ENCODE peak calls at places on chromosomes 4 and X, in six cellular contexts. One of them, this sample, is unnamed.

GRCh38 chrX:15143050-15143824 is 126.6 kb downstream of the ASB9 start:
- DNase-seq in uterus: peak; percentile 22
- DNase-seq in left ventricle myocardium inferior: peak; percentile 13
- DNase-seq in GM20000: peak; percentile 7
- DNase-seq in foreskin fibroblast: peak; percentile 57
- DNase-seq in CD8-positive, alpha-beta T cell: peak; percentile 35
- DNase-seq in this sample: peak; percentile 35

GRCh38 chr4:42306221-42307109 is 90.8 kb upstream of the SHISA3 start:
- DNase-seq in uterus: no peak
- DNase-seq in left ventricle myocardium inferior: peak; percentile 20
- DNase-seq in GM20000: no peak
- DNase-seq in foreskin fibroblast: no peak
- DNase-seq in CD8-positive, alpha-beta T cell: no peak
- DNase-seq in this sample: no peak

GRCh38 chr4:67929447-67929846 is 33.8 kb downstream of the TMPRSS11A start:
- DNase-seq in uterus: no peak
- DNase-seq in left ventricle myocardium inferior: no peak
- DNase-seq in GM20000: no peak
- DNase-seq in foreskin fibroblast: peak; percentile 15
- DNase-seq in CD8-positive, alpha-beta T cell: no peak
- DNase-seq in this sample: no peak

GRCh38 chr4:20916106-20916505 is 215.8 kb downstream of the PACRGL start:
- DNase-seq in uterus: no peak
- DNase-seq in left ventricle myocardium inferior: no peak
- DNase-seq in GM20000: no peak
- DNase-seq in foreskin fibroblast: no peak
- DNase-seq in CD8-positive, alpha-beta T cell: no peak
- DNase-seq in this sample: no peak

GRCh38 chr4:149638073-149638472 is 177.6 kb downstream of the IQCM start:
- DNase-seq in uterus: no peak
- DNase-seq in left ventricle myocardium inferior: no peak
- DNase-seq in GM20000: no peak
- DNase-seq in foreskin fibroblast: peak; percentile 26
- DNase-seq in CD8-positive, alpha-beta T cell: no peak
- DNase-seq in this sample: no peak

GRCh38 chr4:6969826-6970800 is 60.5 kb downstream of the TBC1D14 start:
- DNase-seq in uterus: no peak
- DNase-seq in left ventricle myocardium inferior: no peak
- DNase-seq in GM20000: peak; percentile 74
- DNase-seq in foreskin fibroblast: no peak
- DNase-seq in CD8-positive, alpha-beta T cell: no peak
- DNase-seq in this sample: no peak

GRCh38 chr4:87622303-87622702 is 14.0 kb downstream of the DSPP start:
- DNase-seq in uterus: no peak
- DNase-seq in left ventricle myocardium inferior: no peak
- DNase-seq in GM20000: no peak
- DNase-seq in foreskin fibroblast: no peak
- DNase-seq in CD8-positive, alpha-beta T cell: no peak
- DNase-seq in this sample: no peak

GRCh38 chrX:82134378-82134777 is 932.5 kb downstream of the SH3BGRL start:
- DNase-seq in uterus: no peak
- DNase-seq in left ventricle myocardium inferior: no peak
- DNase-seq in GM20000: no peak
- DNase-seq in foreskin fibroblast: no peak
- DNase-seq in CD8-positive, alpha-beta T cell: no peak
- DNase-seq in this sample: no peak

GRCh38 chrX:18026171-18026570 is 165.1 kb upstream of the RAI2 start:
- DNase-seq in uterus: no peak
- DNase-seq in left ventricle myocardium inferior: no peak
- DNase-seq in GM20000: no peak
- DNase-seq in foreskin fibroblast: no peak
- DNase-seq in CD8-positive, alpha-beta T cell: no peak
- DNase-seq in this sample: no peak

GRCh38 chr4:2558301-2558700 is 21.9 kb downstream of the FAM193A start:
- DNase-seq in uterus: no peak
- DNase-seq in left ventricle myocardium inferior: no peak
- DNase-seq in GM20000: no peak
- DNase-seq in foreskin fibroblast: no peak
- DNase-seq in CD8-positive, alpha-beta T cell: no peak
- DNase-seq in this sample: no peak

DNA sequence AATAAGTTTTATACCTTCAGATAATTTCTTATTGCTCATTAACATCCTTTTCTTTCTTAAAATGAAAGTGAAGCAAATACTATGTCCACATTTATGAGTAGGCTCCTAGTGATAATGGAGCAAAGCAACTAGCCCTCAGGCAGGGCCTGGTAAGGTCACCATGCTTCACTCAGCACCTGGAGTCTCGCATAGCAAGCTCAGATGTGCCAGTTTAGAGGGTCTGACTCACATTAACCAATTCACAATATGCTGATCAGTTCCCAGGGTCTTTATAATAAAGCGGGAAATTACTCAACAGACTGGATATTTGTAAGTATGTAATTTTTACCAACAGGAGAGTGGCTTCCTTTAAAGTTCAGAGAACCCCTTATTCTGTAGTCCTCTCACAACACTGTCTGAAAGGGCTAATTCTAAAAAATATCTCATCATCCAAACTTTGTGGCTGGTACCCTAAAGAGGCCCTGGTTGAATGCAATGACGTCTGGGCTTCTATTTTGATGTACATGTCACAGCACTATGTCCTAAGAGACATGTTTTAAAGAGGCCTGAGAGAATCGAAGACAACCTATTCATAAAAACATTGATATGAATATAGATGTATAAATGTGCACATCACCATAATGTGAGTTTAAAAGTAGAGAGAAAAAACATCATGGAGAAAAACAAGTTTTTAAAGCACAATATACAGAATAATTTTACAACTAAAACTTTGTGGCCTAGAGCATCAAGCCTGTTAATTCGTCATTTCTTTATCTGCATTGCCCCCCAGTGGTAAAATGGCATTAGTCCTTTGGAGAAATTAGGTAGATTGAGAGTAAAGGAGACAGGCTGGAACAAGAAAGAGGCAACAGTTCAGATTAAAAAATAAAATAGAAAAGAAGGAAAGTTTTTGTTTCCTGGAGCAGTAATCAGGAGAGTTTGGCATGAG is 44.3 kb downstream of the IL21 start:
- DNase-seq in uterus: no peak
- DNase-seq in left ventricle myocardium inferior: no peak
- DNase-seq in GM20000: peak; percentile 51
- DNase-seq in foreskin fibroblast: peak; percentile 71
- DNase-seq in CD8-positive, alpha-beta T cell: no peak
- DNase-seq in this sample: peak; percentile 10
- TF ChIP-seq CTCF in uterus: peak; percentile 20
- TF ChIP-seq CTCF in left ventricle myocardium inferior: peak; percentile 32
- TF ChIP-seq CTCF in GM20000: peak; percentile 31
- TF ChIP-seq CTCF in foreskin fibroblast: peak; percentile 52
- TF ChIP-seq CTCF in CD8-positive, alpha-beta T cell: peak; percentile 64
- TF ChIP-seq CTCF in this sample: peak; percentile 72

GRCh38 chr4:121675715-121676114 is 21.1 kb downstream of the ANXA5 start:
- DNase-seq in uterus: no peak
- DNase-seq in left ventricle myocardium inferior: no peak
- DNase-seq in GM20000: no peak
- DNase-seq in foreskin fibroblast: peak; percentile 70
- DNase-seq in CD8-positive, alpha-beta T cell: no peak
- DNase-seq in this sample: no peak
- TF ChIP-seq CTCF in uterus: no peak
- TF ChIP-seq CTCF in left ventricle myocardium inferior: peak; percentile 31
- TF ChIP-seq CTCF in GM20000: no peak
- TF ChIP-seq CTCF in foreskin fibroblast: peak; percentile 37
- TF ChIP-seq CTCF in CD8-positive, alpha-beta T cell: no peak
- TF ChIP-seq CTCF in this sample: peak; percentile 23

GRCh38 chr4:96630839-96631238 is 790.9 kb downstream of the PDHA2 start:
- DNase-seq in uterus: no peak
- DNase-seq in left ventricle myocardium inferior: no peak
- DNase-seq in GM20000: no peak
- DNase-seq in foreskin fibroblast: no peak
- DNase-seq in CD8-positive, alpha-beta T cell: no peak
- DNase-seq in this sample: no peak
- TF ChIP-seq CTCF in uterus: no peak
- TF ChIP-seq CTCF in left ventricle myocardium inferior: no peak
- TF ChIP-seq CTCF in GM20000: no peak
- TF ChIP-seq CTCF in foreskin fibroblast: no peak
- TF ChIP-seq CTCF in CD8-positive, alpha-beta T cell: no peak
- TF ChIP-seq CTCF in this sample: no peak

GRCh38 chr4:1278336-1278670 is 11.4 kb upstream of the MAEA start:
- DNase-seq in uterus: no peak
- DNase-seq in left ventricle myocardium inferior: no peak
- DNase-seq in GM20000: no peak
- DNase-seq in foreskin fibroblast: no peak
- DNase-seq in CD8-positive, alpha-beta T cell: no peak
- DNase-seq in this sample: no peak
- TF ChIP-seq CTCF in uterus: no peak
- TF ChIP-seq CTCF in left ventricle myocardium inferior: no peak
- TF ChIP-seq CTCF in GM20000: no peak
- TF ChIP-seq CTCF in foreskin fibroblast: no peak
- TF ChIP-seq CTCF in CD8-positive, alpha-beta T cell: no peak
- TF ChIP-seq CTCF in this sample: no peak

GRCh38 chr4:5409980-5410618 is 298.3 kb downstream of the EVC2 start:
- DNase-seq in uterus: no peak
- DNase-seq in left ventricle myocardium inferior: no peak
- DNase-seq in GM20000: no peak
- DNase-seq in foreskin fibroblast: no peak
- DNase-seq in CD8-positive, alpha-beta T cell: no peak
- DNase-seq in this sample: no peak
- TF ChIP-seq CTCF in uterus: no peak
- TF ChIP-seq CTCF in left ventricle myocardium inferior: no peak
- TF ChIP-seq CTCF in GM20000: no peak
- TF ChIP-seq CTCF in foreskin fibroblast: peak; percentile 19
- TF ChIP-seq CTCF in CD8-positive, alpha-beta T cell: no peak
- TF ChIP-seq CTCF in this sample: no peak

GRCh38 chr4:163755013-163755412 is 260.5 kb downstream of the TMA16 start:
- DNase-seq in uterus: no peak
- DNase-seq in left ventricle myocardium inferior: no peak
- DNase-seq in GM20000: peak; percentile 11
- DNase-seq in foreskin fibroblast: peak; percentile 1
- DNase-seq in CD8-positive, alpha-beta T cell: no peak
- DNase-seq in this sample: no peak
- TF ChIP-seq CTCF in uterus: no peak
- TF ChIP-seq CTCF in left ventricle myocardium inferior: peak; percentile 18
- TF ChIP-seq CTCF in GM20000: peak; percentile 12
- TF ChIP-seq CTCF in foreskin fibroblast: peak; percentile 18
- TF ChIP-seq CTCF in CD8-positive, alpha-beta T cell: no peak
- TF ChIP-seq CTCF in this sample: peak; percentile 33

DNA sequence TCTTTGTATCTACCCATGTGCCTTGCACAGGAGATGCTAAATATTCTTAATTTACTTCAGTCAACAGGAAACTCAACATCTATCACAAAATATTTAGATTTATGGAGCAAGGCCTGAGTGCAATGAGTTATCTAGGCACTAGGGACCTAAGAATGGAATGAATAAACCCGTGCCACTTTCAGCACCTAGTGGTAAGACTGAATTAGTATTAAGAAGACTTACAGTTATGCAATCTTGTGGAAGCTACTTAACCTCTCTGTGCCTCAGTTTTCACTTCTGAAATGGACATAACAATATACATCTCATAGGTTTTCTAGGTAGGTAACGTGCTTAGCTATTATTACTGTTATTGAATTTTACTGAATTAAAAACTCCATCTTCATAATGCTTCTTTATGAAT is 144.6 kb upstream of the MAP3K15 start:
- DNase-seq in uterus: no peak
- DNase-seq in left ventricle myocardium inferior: no peak
- DNase-seq in GM20000: no peak
- DNase-seq in foreskin fibroblast: no peak
- DNase-seq in CD8-positive, alpha-beta T cell: no peak
- DNase-seq in this sample: no peak
- TF ChIP-seq CTCF in uterus: no peak
- TF ChIP-seq CTCF in left ventricle myocardium inferior: no peak
- TF ChIP-seq CTCF in GM20000: no peak
- TF ChIP-seq CTCF in foreskin fibroblast: no peak
- TF ChIP-seq CTCF in CD8-positive, alpha-beta T cell: no peak
- TF ChIP-seq CTCF in this sample: no peak

DNA sequence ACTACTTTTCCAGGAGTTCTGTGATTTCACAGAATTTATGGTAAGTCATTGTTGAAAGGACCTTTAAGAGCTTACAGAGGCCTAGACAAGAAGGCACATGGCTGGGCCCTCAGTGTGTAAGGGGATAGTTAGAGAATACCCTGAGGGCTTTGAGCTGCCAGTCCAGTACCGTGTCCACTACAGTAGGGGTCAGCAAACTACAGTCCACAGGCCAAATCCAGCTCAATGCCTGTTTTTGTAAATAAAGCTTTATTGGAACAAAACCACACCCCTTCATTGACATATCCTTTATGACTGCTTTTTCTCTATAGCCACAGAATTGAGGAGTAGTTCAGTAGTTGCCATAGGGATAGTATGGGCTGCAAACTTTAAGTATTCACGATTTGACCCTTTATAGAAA is 176.2 kb downstream of the MID1 start:
- DNase-seq in uterus: no peak
- DNase-seq in left ventricle myocardium inferior: no peak
- DNase-seq in GM20000: no peak
- DNase-seq in foreskin fibroblast: no peak
- DNase-seq in CD8-positive, alpha-beta T cell: no peak
- DNase-seq in this sample: no peak
- TF ChIP-seq CTCF in uterus: no peak
- TF ChIP-seq CTCF in left ventricle myocardium inferior: peak; percentile 15
- TF ChIP-seq CTCF in GM20000: no peak
- TF ChIP-seq CTCF in foreskin fibroblast: no peak
- TF ChIP-seq CTCF in CD8-positive, alpha-beta T cell: no peak
- TF ChIP-seq CTCF in this sample: no peak